ENCODE peak calls at places on chromosome 1, in nine cellular contexts. I, P, M, J, B, U, A, H and F are unnamed samples.

GRCh38 chr1:32501865-32502264 is 37.0 kb downstream of the ZBTB8B start:
- DNase-seq in I (no peak), P (no peak), M (peak; percentile 35), J (no peak), B (peak; percentile 71), U (no peak), A (no peak), H (peak; percentile 65), F (no peak)

GRCh38 chr1:210758261-210758660 is 375.7 kb downstream of the KCNH1 start:
- DNase-seq in I (no peak), P (no peak), M (no peak), J (no peak), B (peak; percentile 40), U (no peak), A (no peak), H (no peak), F (no peak)

GRCh38 chr1:155981266-155982088 is 3.1 kb upstream of the ARHGEF2 start:
- DNase-seq in I (no peak), P (no peak), M (no peak), J (no peak), B (peak; percentile 77), U (no peak), A (no peak), H (no peak), F (no peak)

GRCh38 chr1:152533327-152533938 is 19.2 kb downstream of the CRCT1 start:
- DNase-seq in I (no peak), P (no peak), M (no peak), J (no peak), B (no peak), U (no peak), A (peak; percentile 1), H (no peak), F (peak; percentile 68)

GRCh38 chr1:191886977-191887376 is 271.3 kb upstream of the RGS18 start:
- DNase-seq in I (no peak), P (no peak), M (no peak), J (no peak), B (no peak), U (no peak), A (no peak), H (no peak), F (no peak)

GRCh38 chr1:32878183-32878582 is 7.5 kb upstream of the FNDC5 start:
- DNase-seq in I (no peak), P (no peak), M (no peak), J (peak; percentile 26), B (no peak), U (no peak), A (peak; percentile 19), H (no peak), F (no peak)

GRCh38 chr1:222329493-222330045 is 218.3 kb downstream of the HHIPL2 start:
- DNase-seq in I (no peak), P (no peak), M (no peak), J (no peak), B (no peak), U (no peak), A (no peak), H (no peak), F (no peak)

GRCh38 chr1:6423321-6423999 is 1.1 kb upstream of the ESPN start:
- DNase-seq in I (peak; percentile 71), P (no peak), M (no peak), J (peak; percentile 57), B (no peak), U (peak; percentile 69), A (peak; percentile 64), H (peak; percentile 89), F (no peak)

GRCh38 chr1:21318714-21319159 is 28.5 kb upstream of the ECE1 start:
- DNase-seq in I (peak; percentile 80), P (no peak), M (peak; percentile 96), J (no peak), B (peak; percentile 97), U (peak; percentile 79), A (peak; percentile 90), H (peak; percentile 85), F (peak; percentile 77)

GRCh38 chr1:233480198-233480597 is 133.7 kb upstream of the KCNK1 start:
- DNase-seq in I (no peak), P (no peak), M (no peak), J (no peak), B (no peak), U (no peak), A (no peak), H (no peak), F (no peak)

GRCh38 chr1:24964811-24965570 is 34.9 kb upstream of the RUNX3 start:
- DNase-seq in I (no peak), P (no peak), M (peak; percentile 44), J (no peak), B (no peak), U (no peak), A (peak; percentile 59), H (peak; percentile 92), F (no peak)

GRCh38 chr1:230501845-230502244 is 75.7 kb upstream of the PGBD5 start:
- DNase-seq in I (no peak), P (no peak), M (no peak), J (no peak), B (no peak), U (no peak), A (no peak), H (no peak), F (no peak)